ENCODE peak calls at places on chromosomes 3 and 15, in six cellular contexts. E is fibroblast of the conjunctiva; I is central memory CD8-positive, alpha-beta T cell; C is fibroblast of lung; Y is caudate nucleus; J is ELR. D is an unnamed sample.

GRCh38 chr3:184129012-184129411 is 6.1 kb upstream of the EIF2B5 start:
- DNase-seq in C (peak; percentile 50), J (peak; percentile 64), E (no peak), Y (no peak), I (no peak), D (no peak)

GRCh38 chr3:61565569-61565968 is 4.2 kb downstream of the PTPRG start:
- DNase-seq in E (no peak), I (no peak), Y (no peak), J (peak; percentile 65), C (peak; percentile 58), D (no peak)

GRCh38 chr3:19074257-19074938 is 73.9 kb upstream of the KCNH8 start:
- DNase-seq in I (no peak), C (peak; percentile 29), E (no peak), J (no peak), Y (no peak), D (no peak)

GRCh38 chr15:70523634-70524033 is 239.7 kb downstream of the UACA start:
- DNase-seq in Y (no peak), I (no peak), J (no peak), E (no peak), C (no peak), D (no peak)

GRCh38 chr3:197114007-197114406 is 84.4 kb upstream of the MELTF start:
- DNase-seq in I (no peak), C (no peak), Y (no peak), E (no peak), J (no peak), D (no peak)

GRCh38 chr3:123449092-123449985 is 449 bp upstream of the ADCY5 start:
- DNase-seq in J (peak; percentile 28), Y (peak; percentile 73), E (no peak), C (peak; percentile 22), I (no peak), D (no peak)

GRCh38 chr3:163939926-163940325 is 1138.4 kb downstream of the SI start:
- DNase-seq in E (no peak), I (no peak), Y (no peak), C (peak; percentile 7), J (peak; percentile 35), D (no peak)

GRCh38 chr3:33807190-33807589 is 8.8 kb downstream of the PDCD6IP start:
- DNase-seq in C (no peak), J (no peak), I (no peak), E (no peak), Y (no peak), D (no peak)

GRCh38 chr3:14801031-14801430 is 17.7 kb upstream of the FGD5 start:
- DNase-seq in E (no peak), C (no peak), Y (no peak), I (no peak), J (no peak), D (no peak)

GRCh38 chr3:80283783-80284182 is 516.0 kb upstream of the ROBO1 start:
- DNase-seq in C (no peak), Y (no peak), I (no peak), E (no peak), J (no peak), D (no peak)

GRCh38 chr3:9280477-9281219 is 31.2 kb upstream of the SRGAP3 start:
- DNase-seq in Y (no peak), J (peak; percentile 18), I (no peak), C (peak; percentile 69), E (no peak), D (no peak)

GRCh38 chr3:155179966-155180757 is 100.0 kb downstream of the MME start:
- DNase-seq in E (no peak), J (no peak), I (no peak), Y (no peak), C (no peak), D (no peak)

GRCh38 chr3:37630441-37630840 is 231.2 kb upstream of the CTDSPL start:
- DNase-seq in I (no peak), E (no peak), C (no peak), J (no peak), Y (no peak), D (no peak)

GRCh38 chr15:32657198-32657886 is 15.8 kb downstream of the SCG5 start:
- DNase-seq in I (no peak), E (no peak), Y (no peak), J (no peak), C (no peak), D (no peak)

GRCh38 chr3:159253860-159254259 is 452.0 kb downstream of the MFSD1 start:
- DNase-seq in E (no peak), J (peak; percentile 61), C (peak; percentile 20), I (no peak), Y (no peak), D (no peak)

GRCh38 chr3:38992117-38992779 is 59.5 kb downstream of the SCN11A start:
- DNase-seq in J (peak; percentile 90), E (peak; percentile 39), I (no peak), C (peak; percentile 79), Y (no peak), D (no peak)